ENCODE peak calls at places on chromosomes 3 and 15, in nine cellular contexts. U is GM10248; A is A673; K is right cardiac atrium; J is AG08395; F is activated B cell treated with CpG ODN at 0.5 μM for 24 hours; Q is WTC11; B is WERI-Rb-1; P is stimulated activated CD4-positive, alpha-beta T cell treated with anti-CD3 and anti-CD28 coated beads, Interleukin-4, amount 100 ng/mL, for 48 hours. M is an unnamed sample.

GRCh38 chr3:101195951-101196713 is 124.2 kb downstream of the IMPG2 start:
- DNase-seq in U (no peak), A (peak; percentile 82), K (no peak), J (peak; percentile 59), F (no peak), Q (no peak), B (no peak), P (no peak), M (peak; percentile 68)

GRCh38 chr15:74380361-74381189 is 13.1 kb upstream of the CYP11A1 start:
- DNase-seq in U (no peak), A (no peak), K (no peak), J (no peak), F (no peak), Q (no peak), B (no peak), P (no peak), M (no peak)

GRCh38 chr3:58167431-58168351 is 43.1 kb downstream of the DNASE1L3 start:
- DNase-seq in U (peak; percentile 83), A (peak; percentile 45), K (peak; percentile 60), J (peak; percentile 89), F (peak; percentile 31), Q (peak; percentile 82), B (peak; percentile 66), P (peak; percentile 72), M (peak; percentile 37)

GRCh38 chr3:47416041-47416440 is 35.2 kb downstream of the PTPN23 start:
- DNase-seq in U (no peak), A (no peak), K (no peak), J (no peak), F (no peak), Q (peak; percentile 49), B (peak; percentile 44), P (no peak), M (no peak)

GRCh38 chr3:6989608-6990291 is 128.8 kb downstream of the GRM7 start:
- DNase-seq in U (no peak), A (no peak), K (no peak), J (no peak), F (no peak), Q (no peak), B (no peak), P (no peak), M (no peak)

GRCh38 chr15:31485431-31485830 is 158.8 kb downstream of the KLF13 start:
- DNase-seq in U (no peak), A (no peak), K (no peak), J (no peak), F (no peak), Q (no peak), B (no peak), P (no peak), M (no peak)

GRCh38 chr3:177195242-177195940 is 1.9 kb downstream of the TBL1XR1 start:
- DNase-seq in U (no peak), A (peak; percentile 70), K (no peak), J (no peak), F (no peak), Q (no peak), B (no peak), P (no peak), M (no peak)

GRCh38 chr3:16741103-16741758 is 136.0 kb upstream of the DAZL start:
- DNase-seq in U (no peak), A (no peak), K (no peak), J (peak; percentile 92), F (no peak), Q (no peak), B (no peak), P (no peak), M (peak; percentile 88)

GRCh38 chr15:56496635-56497034 is 31.7 kb upstream of the MNS1 start:
- DNase-seq in U (peak; percentile 63), A (peak; percentile 89), K (no peak), J (peak; percentile 79), F (no peak), Q (no peak), B (peak; percentile 17), P (no peak), M (peak; percentile 54)

GRCh38 chr3:41265011-41265545 is 65.8 kb downstream of the CTNNB1 start:
- DNase-seq in U (no peak), A (no peak), K (no peak), J (peak; percentile 19), F (no peak), Q (no peak), B (no peak), P (no peak), M (no peak)

GRCh38 chr3:14234197-14235002 is 55.8 kb downstream of the LSM3 start:
- DNase-seq in U (no peak), A (no peak), K (peak; percentile 73), J (no peak), F (no peak), Q (no peak), B (no peak), P (no peak), M (no peak)

GRCh38 chr3:53254810-53255359 is 937 bp downstream of the TKT start:
- DNase-seq in U (peak; percentile 80), A (peak; percentile 22), K (peak; percentile 67), J (peak; percentile 69), F (peak; percentile 34), Q (peak; percentile 69), B (peak; percentile 75), P (peak; percentile 45), M (peak; percentile 43)

GRCh38 chr3:158830391-158830790 is 28.5 kb downstream of the MFSD1 start:
- DNase-seq in U (no peak), A (no peak), K (no peak), J (no peak), F (no peak), Q (no peak), B (no peak), P (no peak), M (no peak)

GRCh38 chr15:89785064-89785770 is 9.1 kb downstream of the MESP2 start:
- DNase-seq in U (no peak), A (no peak), K (peak; percentile 15), J (no peak), F (no peak), Q (no peak), B (no peak), P (no peak), M (no peak)

GRCh38 chr3:16171825-16172224 is 2.7 kb upstream of the GALNT15 start:
- DNase-seq in U (no peak), A (no peak), K (no peak), J (no peak), F (no peak), Q (no peak), B (no peak), P (no peak), M (no peak)

GRCh38 chr3:52176951-52177700 is 20.8 kb upstream of the ALAS1 start:
- DNase-seq in U (no peak), A (no peak), K (no peak), J (no peak), F (no peak), Q (no peak), B (no peak), P (no peak), M (no peak)

GRCh38 chr3:43411429-43411828 is 125.1 kb downstream of the SNRK start:
- DNase-seq in U (no peak), A (no peak), K (no peak), J (no peak), F (no peak), Q (no peak), B (no peak), P (no peak), M (no peak)

GRCh38 chr15:49831206-49831965 is 210.5 kb downstream of the DTWD1 start:
- DNase-seq in U (no peak), A (peak; percentile 9), K (peak; percentile 51), J (peak; percentile 92), F (no peak), Q (no peak), B (no peak), P (no peak), M (peak; percentile 95)

GRCh38 chr3:58484722-58485069 is 7.2 kb upstream of the KCTD6 start:
- DNase-seq in U (no peak), A (no peak), K (no peak), J (no peak), F (no peak), Q (no peak), B (no peak), P (no peak), M (no peak)

GRCh38 chr3:193673845-193674244 is 80.8 kb downstream of the OPA1 start:
- DNase-seq in U (no peak), A (no peak), K (no peak), J (no peak), F (no peak), Q (no peak), B (peak; percentile 43), P (no peak), M (no peak)

GRCh38 chr3:42703695-42704025 is 1.1 kb upstream of the HHATL start:
- DNase-seq in U (no peak), A (no peak), K (no peak), J (no peak), F (no peak), Q (no peak), B (no peak), P (no peak), M (no peak)

GRCh38 chr3:69182588-69183299 is 60.3 kb upstream of the LMOD3 start:
- DNase-seq in U (no peak), A (no peak), K (no peak), J (peak; percentile 57), F (no peak), Q (no peak), B (no peak), P (no peak), M (peak; percentile 35)

GRCh38 chr3:113495035-113495434 is 19.9 kb downstream of the SPICE1 start:
- DNase-seq in U (peak; percentile 35), A (peak; percentile 46), K (no peak), J (peak; percentile 26), F (no peak), Q (no peak), B (peak; percentile 16), P (no peak), M (peak; percentile 9)

GRCh38 chr3:187286467-187287059 is 5.0 kb downstream of the MASP1 start:
- DNase-seq in U (no peak), A (no peak), K (peak; percentile 49), J (peak; percentile 67), F (no peak), Q (no peak), B (no peak), P (no peak), M (peak; percentile 93)

GRCh38 chr3:128488995-128489859 is 3.8 kb downstream of the GATA2 start:
- DNase-seq in U (no peak), A (peak; percentile 73), K (peak; percentile 84), J (peak; percentile 66), F (no peak), Q (peak; percentile 56), B (no peak), P (no peak), M (no peak)

GRCh38 chr3:72139316-72139715 is 354.4 kb upstream of the PROK2 start:
- DNase-seq in U (no peak), A (no peak), K (no peak), J (no peak), F (no peak), Q (no peak), B (no peak), P (no peak), M (no peak)

GRCh38 chr3:123392871-123393620 is 55.8 kb downstream of the ADCY5 start:
- DNase-seq in U (no peak), A (no peak), K (no peak), J (no peak), F (no peak), Q (no peak), B (no peak), P (no peak), M (no peak)

GRCh38 chr15:42679285-42680141 is 57.4 kb downstream of the CDAN1 start:
- DNase-seq in U (no peak), A (no peak), K (no peak), J (no peak), F (no peak), Q (no peak), B (no peak), P (no peak), M (no peak)

GRCh38 chr3:49606427-49606826 is 52.1 kb downstream of the BSN start:
- DNase-seq in U (no peak), A (no peak), K (no peak), J (peak; percentile 1), F (no peak), Q (no peak), B (no peak), P (no peak), M (no peak)

GRCh38 chr15:79090487-79091203 is at the start of gene RASGRF1:
- DNase-seq in U (no peak), A (peak; percentile 45), K (no peak), J (no peak), F (no peak), Q (peak; percentile 63), B (peak; percentile 31), P (no peak), M (no peak)

GRCh38 chr3:16304065-16305010 is 39.3 kb downstream of the OXNAD1 start:
- DNase-seq in U (no peak), A (no peak), K (no peak), J (no peak), F (no peak), Q (no peak), B (no peak), P (no peak), M (no peak)